ENCODE peak calls at places on chromosome X, in ten cellular contexts. Q, F, H, V, K, T, N, E, P and J are unnamed samples.

GRCh38 chrX:84188320-84188834 is 378 bp upstream of the RPS6KA6 start:
- DNase-seq in V (peak), E (no peak), H (peak), N (peak), F (peak), K (peak), P (no peak), Q (peak), T (peak), J (peak)

GRCh38 chrX:123185714-123186113 is 1.6 kb downstream of the GRIA3 start:
- DNase-seq in F (no peak), H (no peak), E (no peak), Q (no peak), T (no peak), P (no peak), N (no peak), K (no peak), V (no peak), J (no peak)

GRCh38 chrX:3522016-3522690 is 175.7 kb upstream of the MXRA5 start:
- DNase-seq in V (no peak), K (peak), T (no peak), Q (no peak), P (no peak), E (no peak), N (no peak), H (no peak), F (no peak), J (no peak)

GRCh38 chrX:129015381-129015780 is 507.9 kb downstream of the SMARCA1 start:
- DNase-seq in P (no peak), K (no peak), T (no peak), E (no peak), H (no peak), Q (no peak), V (no peak), F (no peak), N (no peak), J (no peak)

GRCh38 chrX:134734343-134735001 is 76.2 kb upstream of the PLAC1 start:
- DNase-seq in N (no peak), V (no peak), E (no peak), H (no peak), Q (no peak), P (no peak), F (no peak), K (peak), T (no peak), J (no peak)

GRCh38 chrX:136273986-136274385 is 22.8 kb upstream of the MAP7D3 start:
- DNase-seq in V (no peak), N (no peak), P (no peak), E (no peak), Q (no peak), T (no peak), F (no peak), H (no peak), K (no peak), J (no peak)

GRCh38 chrX:127649011-127649410 is 403.2 kb downstream of the ACTRT1 start:
- DNase-seq in Q (no peak), T (no peak), N (no peak), H (no peak), E (no peak), K (no peak), V (no peak), P (no peak), F (no peak), J (no peak)

GRCh38 chrX:139083191-139083590 is 371.7 kb upstream of the FGF13 start:
- DNase-seq in H (no peak), T (no peak), N (no peak), K (no peak), Q (no peak), F (no peak), V (no peak), P (no peak), E (no peak), J (no peak)

GRCh38 chrX:32155044-32155638 is 1056.2 kb downstream of the DMD start:
- DNase-seq in P (no peak), K (no peak), N (no peak), V (no peak), T (no peak), Q (no peak), F (no peak), H (no peak), E (no peak), J (no peak)

GRCh38 chrX:131747173-131747572 is 203.3 kb downstream of the OR13H1 start:
- DNase-seq in T (peak), H (peak), Q (no peak), P (no peak), N (no peak), F (no peak), K (no peak), E (peak), V (no peak), J (peak)

GRCh38 chrX:31931225-31931624 is 859.4 kb upstream of the FTHL17 start:
- DNase-seq in V (no peak), T (no peak), Q (no peak), N (no peak), P (no peak), E (no peak), H (no peak), K (no peak), F (no peak), J (no peak)

GRCh38 chrX:109537324-109537665 is 651 bp downstream of the NXT2 start:
- DNase-seq in H (peak), P (no peak), F (peak), T (peak), N (peak), Q (no peak), V (peak), K (peak), E (no peak), J (peak)

GRCh38 chrX:49309401-49309981 is 6.0 kb downstream of the GAGE10 start:
- DNase-seq in T (peak), E (no peak), V (peak), P (no peak), H (no peak), K (no peak), Q (no peak), F (no peak), N (no peak), J (no peak)
- H3K4me3 ChIP-seq in T (peak), E (peak), V (no peak), P (no peak), H (peak), K (peak), Q (peak), F (peak), N (no peak), J (no peak)

DNA sequence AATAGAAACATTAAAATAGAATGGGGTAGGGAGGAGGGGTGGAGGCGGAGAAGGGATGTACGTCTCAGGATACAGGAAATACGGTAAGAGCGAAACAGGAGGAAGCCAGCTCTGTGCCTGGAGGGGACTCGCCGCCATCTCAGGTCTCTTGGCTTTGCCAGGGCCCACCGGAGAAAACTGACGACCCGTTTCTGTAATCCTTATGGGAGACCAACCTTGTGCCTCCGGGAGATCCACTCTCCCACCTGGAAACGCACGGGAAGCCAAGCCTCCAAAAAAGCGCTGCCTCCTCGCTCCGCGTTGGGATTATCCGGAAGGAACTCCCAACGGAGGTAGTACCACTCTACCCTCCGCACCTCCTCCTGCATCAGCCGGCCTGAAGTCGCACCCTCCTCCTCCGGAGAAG is at the start of gene NBDY:
- DNase-seq in F (peak), N (peak), E (no peak), V (peak), P (peak), Q (peak), T (peak), H (peak), K (no peak), J (no peak)
- H3K27ac ChIP-seq in F (peak), N (peak), E (peak), V (peak), P (peak), Q (peak), T (peak), H (peak), K (peak), J (peak)

GRCh38 chrX:14865201-14865600 is 7.7 kb downstream of the FANCB start:
- DNase-seq in T (no peak), Q (no peak), P (no peak), N (no peak), F (no peak), E (no peak), V (no peak), K (no peak), H (no peak), J (no peak)
- H3K4me3 ChIP-seq in T (no peak), Q (no peak), P (no peak), N (no peak), F (no peak), E (no peak), V (no peak), K (no peak), H (no peak), J (no peak)

DNA sequence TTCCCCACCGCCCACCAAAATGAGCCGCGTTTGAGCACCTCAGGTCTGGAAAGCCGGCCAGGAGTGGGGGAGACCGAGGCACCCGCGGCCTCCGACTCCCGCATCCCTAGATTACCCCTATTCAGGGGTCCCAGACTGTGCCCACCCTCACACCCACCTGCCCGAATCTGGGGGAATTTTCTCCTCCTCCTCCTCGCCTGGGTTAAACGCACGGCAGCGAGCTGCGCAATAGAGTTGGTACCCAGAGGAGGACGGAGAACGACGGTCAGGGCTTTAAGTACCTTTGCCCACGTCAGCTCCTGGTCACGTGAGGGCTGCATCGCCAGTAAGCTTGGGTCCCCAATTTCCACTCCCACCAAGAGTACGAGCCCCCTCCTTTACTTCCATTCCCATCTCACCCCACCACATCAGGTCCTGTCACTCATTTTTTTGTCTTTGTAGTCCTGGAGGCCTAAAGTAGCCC is at the start of gene ARMCX2:
- DNase-seq in Q (peak), E (no peak), T (no peak), N (peak), F (peak), P (no peak), V (peak), K (peak), H (peak), J (peak)
- H3K27ac ChIP-seq in Q (peak), E (no peak), T (no peak), N (peak), F (peak), P (no peak), V (peak), K (no peak), H (peak), J (no peak)

GRCh38 chrX:56805399-56805798 is 76.4 kb downstream of the NBDY start:
- DNase-seq in K (no peak), H (no peak), T (no peak), F (no peak), Q (no peak), P (no peak), N (no peak), E (no peak), V (no peak), J (no peak)

GRCh38 chrX:56803849-56804681 is 75.0 kb downstream of the NBDY start:
- DNase-seq in H (no peak), T (no peak), N (no peak), V (no peak), Q (no peak), F (no peak), K (no peak), E (no peak), P (no peak), J (peak)

GRCh38 chrX:56804867-56805266 is 75.8 kb downstream of the NBDY start:
- DNase-seq in T (no peak), F (no peak), V (no peak), H (no peak), N (no peak), E (no peak), K (no peak), P (no peak), Q (no peak), J (no peak)

GRCh38 chrX:56802428-56802827 is 73.4 kb downstream of the NBDY start:
- DNase-seq in T (no peak), H (no peak), K (no peak), F (no peak), Q (no peak), P (no peak), N (no peak), E (no peak), V (no peak), J (no peak)

DNA sequence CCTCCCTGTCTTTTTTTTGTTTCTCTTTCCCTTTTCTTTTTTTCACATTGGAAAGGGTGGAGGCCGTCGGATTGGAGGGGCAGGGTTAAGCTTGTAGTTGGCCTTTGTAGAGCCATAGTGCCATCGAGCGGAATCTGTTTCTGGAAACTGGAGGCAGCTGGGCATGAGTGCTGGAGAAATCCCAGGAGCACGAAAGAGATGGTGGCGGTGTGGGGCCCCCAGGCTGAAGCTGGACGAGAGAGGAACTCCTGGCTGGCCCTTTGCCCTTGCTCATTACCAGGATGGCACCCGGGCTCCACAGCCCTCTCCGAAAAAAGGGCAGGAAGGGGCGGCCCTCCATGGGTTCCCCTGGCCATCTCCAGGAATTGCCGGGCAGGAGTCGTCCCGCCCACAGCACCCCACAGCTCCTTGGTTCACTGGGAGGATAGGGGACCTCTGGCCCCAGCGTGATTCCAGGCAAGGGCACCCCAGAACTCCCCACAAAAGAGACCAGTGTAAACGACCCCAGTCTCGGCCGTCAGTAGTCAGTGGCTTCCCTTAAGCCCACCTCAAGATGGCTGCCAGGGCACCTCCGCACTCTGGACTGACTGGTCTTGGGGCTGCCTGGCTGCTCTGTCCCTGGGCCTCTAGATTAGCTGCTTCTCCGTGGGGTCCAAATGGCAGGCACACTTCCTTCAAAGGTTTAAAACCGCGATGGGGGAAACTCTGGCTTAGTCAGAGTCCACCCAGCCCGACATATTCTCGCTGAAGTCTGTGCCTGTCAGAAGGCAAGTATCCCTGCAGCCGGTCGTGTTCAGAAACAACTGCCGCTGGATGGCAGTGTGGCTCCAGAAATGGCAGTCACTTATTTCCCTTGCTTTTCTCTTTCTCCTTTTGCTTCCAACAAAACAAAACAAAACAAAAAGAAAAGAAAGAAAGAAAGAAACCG is 74.1 kb downstream of the NBDY start:
- DNase-seq in V (peak), T (peak), N (peak), Q (peak), P (peak), K (no peak), H (peak), F (peak), E (peak), J (peak)
- H3K4me3 ChIP-seq in V (no peak), T (no peak), N (no peak), Q (peak), P (no peak), K (no peak), H (peak), F (no peak), E (peak), J (peak)

GRCh38 chrX:110964761-110965160 is 131.2 kb upstream of the PAK3 start:
- DNase-seq in E (no peak), P (no peak), Q (no peak), K (no peak), F (no peak), T (no peak), V (no peak), H (peak), N (no peak), J (no peak)
- H3K27ac ChIP-seq in E (no peak), P (no peak), Q (no peak), K (no peak), F (no peak), T (no peak), V (no peak), H (no peak), N (no peak), J (no peak)

DNA sequence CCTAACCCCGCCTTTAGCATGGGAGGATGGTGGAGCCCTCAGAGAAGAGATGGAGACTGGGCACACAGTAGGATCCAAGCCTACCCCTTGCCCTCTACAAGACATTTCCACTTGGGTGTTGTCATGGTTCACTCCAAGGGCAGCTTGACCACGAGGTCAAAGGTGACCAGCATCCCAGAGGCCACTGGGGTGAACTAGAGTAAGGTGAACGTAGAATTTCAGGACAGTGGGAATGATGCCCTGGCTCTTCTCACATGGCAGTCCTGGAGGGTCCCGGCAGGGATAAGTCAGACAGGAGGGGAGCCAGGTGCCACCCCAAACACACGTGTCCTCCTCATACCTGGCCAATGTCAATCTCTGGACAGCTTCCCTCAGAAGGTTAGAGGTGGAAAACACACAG is 274.2 kb upstream of the AGTR2 start:
- DNase-seq in H (no peak), P (no peak), Q (no peak), V (no peak), N (no peak), E (no peak), F (no peak), T (no peak), K (no peak), J (peak)
- H3K4me3 ChIP-seq in H (no peak), P (no peak), Q (no peak), V (no peak), N (no peak), E (no peak), F (no peak), T (no peak), K (no peak), J (no peak)